ENCODE peak calls at places on chromosomes 16 and 17, in nine cellular contexts. F, Q, T, R, G, X, W, L and E are unnamed samples.

GRCh38 chr16:55021595-55022475 is 91.2 kb downstream of the IRX5 start:
- DNase-seq in F (peak), Q (no peak), T (peak), R (no peak), G (peak), X (no peak), W (peak), L (no peak), E (peak)

GRCh38 chr16:64808474-64808873 is 313.4 kb downstream of the CDH11 start:
- DNase-seq in F (no peak), Q (no peak), T (no peak), R (no peak), G (no peak), X (no peak), W (no peak), L (no peak), E (no peak)

GRCh38 chr16:19831678-19832077 is 53.0 kb downstream of the GPRC5B start:
- DNase-seq in F (peak), Q (no peak), T (peak), R (no peak), G (no peak), X (no peak), W (no peak), L (peak), E (no peak)

GRCh38 chr16:371729-372521 is 1.6 kb upstream of the MRPL28 start:
- DNase-seq in F (no peak), Q (no peak), T (no peak), R (peak), G (no peak), X (no peak), W (peak), L (no peak), E (no peak)

GRCh38 chr16:11141409-11142260 is 114.4 kb downstream of the SOCS1 start:
- DNase-seq in F (no peak), Q (no peak), T (no peak), R (no peak), G (no peak), X (no peak), W (no peak), L (no peak), E (no peak)

GRCh38 chr16:88012360-88012759 is 61.1 kb downstream of the BANP start:
- DNase-seq in F (no peak), Q (no peak), T (no peak), R (no peak), G (no peak), X (no peak), W (no peak), L (no peak), E (no peak)

GRCh38 chr16:19213885-19214284 is 45.8 kb downstream of the SYT17 start:
- DNase-seq in F (no peak), Q (no peak), T (no peak), R (no peak), G (no peak), X (no peak), W (no peak), L (no peak), E (no peak)

GRCh38 chr16:17511340-17511739 is 40.6 kb upstream of the XYLT1 start:
- DNase-seq in F (no peak), Q (no peak), T (no peak), R (no peak), G (no peak), X (no peak), W (no peak), L (peak), E (no peak)

GRCh38 chr16:11689031-11689840 is 21.0 kb downstream of the SNN start:
- DNase-seq in F (no peak), Q (no peak), T (no peak), R (no peak), G (no peak), X (no peak), W (no peak), L (no peak), E (no peak)

GRCh38 chr16:64012166-64012565 is 1109.7 kb downstream of the CDH11 start:
- DNase-seq in F (no peak), Q (no peak), T (peak), R (no peak), G (no peak), X (no peak), W (no peak), L (no peak), E (no peak)

GRCh38 chr16:21626659-21627277 is 25.6 kb downstream of the IGSF6 start:
- DNase-seq in F (peak), Q (peak), T (peak), R (no peak), G (no peak), X (no peak), W (peak), L (peak), E (peak)

GRCh38 chr17:385195-385835 is 32.7 kb upstream of the RPH3AL start:
- DNase-seq in F (no peak), Q (no peak), T (no peak), R (peak), G (peak), X (peak), W (peak), L (no peak), E (no peak)

DNA sequence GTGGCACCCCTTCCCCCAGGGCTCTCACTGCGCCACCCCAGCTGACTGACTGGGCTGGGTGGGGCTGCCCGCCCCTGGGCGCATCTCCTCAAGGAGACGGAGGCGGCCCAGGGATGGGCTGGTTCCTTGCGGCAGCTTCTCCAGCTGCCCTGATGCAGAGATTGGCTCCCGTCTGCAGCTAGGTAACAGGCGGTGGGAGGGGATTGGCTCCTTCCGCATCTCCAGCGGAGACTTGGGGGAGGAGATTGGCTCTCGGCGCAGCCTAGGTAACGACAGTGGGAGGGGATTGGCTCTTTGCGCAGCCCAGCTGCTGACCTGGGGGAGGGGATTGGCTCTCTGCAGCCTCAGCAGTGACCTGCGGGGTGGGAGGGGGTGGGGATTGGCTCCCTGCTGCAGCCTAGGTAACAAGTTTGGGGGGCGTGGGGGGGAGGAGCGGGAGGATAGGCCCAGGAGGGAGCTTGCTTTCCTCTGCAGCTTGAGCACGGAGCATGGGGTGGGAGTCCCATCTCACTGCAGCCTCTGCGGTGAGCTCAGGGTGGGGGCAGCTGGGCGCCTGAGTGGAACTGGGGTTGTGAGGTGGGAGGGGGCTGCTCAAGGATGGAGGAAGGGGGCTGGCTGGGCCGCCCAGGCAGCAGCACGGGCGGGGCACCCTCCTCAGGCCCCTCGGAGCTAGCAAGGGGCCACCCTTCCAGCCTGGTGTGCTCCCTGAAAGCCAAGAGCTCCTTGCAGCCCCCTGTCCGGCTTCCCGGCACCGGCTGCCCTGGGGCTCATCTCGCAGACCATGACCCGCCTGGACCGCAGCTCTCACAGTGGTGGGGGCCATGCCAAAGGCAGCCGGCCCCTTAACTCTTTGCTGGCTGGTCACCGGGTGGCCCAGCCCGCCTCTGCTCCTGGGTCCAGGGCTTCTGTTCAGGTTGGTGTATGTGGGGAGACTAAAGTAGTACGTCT is 6.4 kb downstream of the NFE2L1 start:
- DNase-seq in F (peak), Q (no peak), T (peak), R (peak), G (no peak), X (peak), W (peak), L (no peak), E (no peak)
- H3K4me3 ChIP-seq in F (peak), Q (no peak), T (peak), R (peak), G (no peak), X (peak), W (peak), L (peak), E (no peak)

GRCh38 chr17:82127315-82127595 is 29.2 kb upstream of the FASN start:
- DNase-seq in F (no peak), Q (no peak), T (no peak), R (no peak), G (no peak), X (no peak), W (no peak), L (no peak), E (no peak)

GRCh38 chr17:82127704-82128103 is 29.7 kb upstream of the FASN start:
- DNase-seq in F (no peak), Q (peak), T (no peak), R (no peak), G (no peak), X (no peak), W (no peak), L (no peak), E (peak)

GRCh38 chr17:82129095-82129494 is 31.1 kb upstream of the FASN start:
- DNase-seq in F (no peak), Q (no peak), T (no peak), R (no peak), G (no peak), X (no peak), W (no peak), L (no peak), E (no peak)

GRCh38 chr17:82126479-82127314 is 28.7 kb upstream of the FASN start:
- DNase-seq in F (no peak), Q (peak), T (no peak), R (no peak), G (no peak), X (no peak), W (no peak), L (no peak), E (peak)

GRCh38 chr17:82128287-82128686 is 30.3 kb upstream of the FASN start:
- DNase-seq in F (no peak), Q (no peak), T (no peak), R (no peak), G (no peak), X (no peak), W (no peak), L (no peak), E (no peak)
- H3K4me3 ChIP-seq in F (no peak), Q (no peak), T (no peak), R (no peak), G (no peak), X (no peak), W (no peak), L (no peak), E (no peak)

GRCh38 chr17:38874505-38875419 is 4.9 kb downstream of the LASP1 start:
- DNase-seq in F (no peak), Q (no peak), T (no peak), R (peak), G (no peak), X (no peak), W (no peak), L (no peak), E (no peak)
- H3K4me3 ChIP-seq in F (no peak), Q (no peak), T (peak), R (peak), G (no peak), X (peak), W (no peak), L (peak), E (no peak)

DNA sequence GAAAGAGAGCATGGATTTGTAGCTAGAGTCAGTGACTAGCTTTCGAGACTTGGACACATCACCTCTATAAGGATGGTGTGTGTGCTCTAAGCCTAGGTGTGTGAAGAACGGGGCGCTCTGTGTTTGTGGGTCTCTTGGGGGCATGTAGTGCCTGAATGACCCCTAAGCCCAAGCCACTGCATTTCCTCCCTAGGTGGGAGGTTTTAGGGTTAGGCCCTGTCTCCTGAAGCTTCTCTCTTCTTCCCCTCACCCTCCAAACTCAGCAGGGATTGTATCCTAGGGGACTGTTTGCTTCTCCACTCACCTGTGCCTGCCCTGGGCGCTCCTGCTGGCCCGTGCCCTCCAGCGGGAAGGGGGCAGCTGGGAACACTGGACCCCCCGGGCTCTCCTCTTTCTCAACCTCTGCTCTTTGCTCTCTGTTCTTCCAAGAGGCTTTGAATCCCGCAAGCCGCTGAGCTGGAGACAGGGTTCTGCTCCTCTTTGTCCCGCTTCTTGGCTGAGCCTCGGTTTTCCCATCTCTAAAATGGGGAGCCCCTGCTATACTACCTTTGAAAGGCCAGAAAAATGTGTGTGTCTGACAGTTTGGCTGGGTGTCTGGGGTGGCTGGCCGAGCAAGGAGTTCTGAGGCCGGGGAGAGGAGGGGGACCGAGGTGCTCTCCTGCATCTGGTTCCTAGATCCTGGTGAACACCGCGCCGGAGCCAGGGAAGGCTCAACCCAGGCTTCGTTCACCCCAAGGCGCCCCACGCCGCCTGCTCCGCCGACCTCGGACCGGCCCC is 810 bp downstream of the CYGB start:
- DNase-seq in F (no peak), Q (no peak), T (no peak), R (no peak), G (no peak), X (no peak), W (no peak), L (no peak), E (no peak)
- H3K4me3 ChIP-seq in F (peak), Q (no peak), T (peak), R (peak), G (no peak), X (peak), W (peak), L (peak), E (no peak)

DNA sequence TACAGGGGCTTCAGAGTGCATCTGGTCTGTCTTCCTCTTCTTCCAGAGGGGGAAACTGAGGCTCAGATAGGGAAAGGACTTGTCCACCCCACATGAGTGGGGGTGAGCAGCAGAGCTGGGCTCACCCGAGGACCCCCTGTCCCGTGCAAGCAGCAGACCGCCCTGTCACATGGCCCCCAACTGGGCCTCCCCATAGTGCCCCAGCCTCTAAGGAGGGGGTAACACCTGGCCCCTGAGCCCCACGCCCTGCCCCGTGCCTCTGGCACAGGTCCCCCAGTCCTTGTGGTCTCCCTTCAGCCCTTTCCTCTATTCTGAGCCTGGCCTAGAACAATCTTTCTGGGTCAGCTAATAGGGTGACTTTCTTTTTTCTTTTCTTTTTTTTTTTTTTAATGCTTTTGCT is 6.5 kb upstream of the NECAB2 start:
- DNase-seq in F (no peak), Q (no peak), T (no peak), R (no peak), G (no peak), X (no peak), W (no peak), L (no peak), E (no peak)
- H3K4me3 ChIP-seq in F (no peak), Q (no peak), T (no peak), R (no peak), G (no peak), X (no peak), W (no peak), L (no peak), E (no peak)

GRCh38 chr17:35536664-35537160 is 766 bp downstream of the SLFN12L start:
- DNase-seq in F (no peak), Q (no peak), T (no peak), R (no peak), G (no peak), X (no peak), W (no peak), L (no peak), E (no peak)
- H3K4me3 ChIP-seq in F (no peak), Q (peak), T (no peak), R (peak), G (no peak), X (no peak), W (no peak), L (no peak), E (no peak)

GRCh38 chr17:64385187-64386083 is 5.2 kb downstream of the PECAM1 start:
- DNase-seq in F (peak), Q (no peak), T (peak), R (peak), G (no peak), X (peak), W (no peak), L (peak), E (no peak)

GRCh38 chr17:64388961-64389565 is 1.6 kb downstream of the PECAM1 start:
- DNase-seq in F (no peak), Q (no peak), T (no peak), R (no peak), G (no peak), X (no peak), W (no peak), L (no peak), E (peak)

GRCh38 chr17:64386412-64387144 is 4.1 kb downstream of the PECAM1 start:
- DNase-seq in F (no peak), Q (no peak), T (peak), R (no peak), G (no peak), X (no peak), W (no peak), L (no peak), E (no peak)

GRCh38 chr17:64387545-64388171 is 3.0 kb downstream of the PECAM1 start:
- DNase-seq in F (no peak), Q (no peak), T (no peak), R (peak), G (no peak), X (no peak), W (no peak), L (no peak), E (no peak)

GRCh38 chr17:64387145-64387473 is 3.6 kb downstream of the PECAM1 start:
- DNase-seq in F (no peak), Q (no peak), T (no peak), R (no peak), G (no peak), X (no peak), W (no peak), L (no peak), E (no peak)
- H3K4me3 ChIP-seq in F (no peak), Q (no peak), T (peak), R (peak), G (no peak), X (peak), W (no peak), L (no peak), E (no peak)